ENCODE peak calls at places on chromosomes 3 and 15, in ten cellular contexts. One of them, this sample, is unnamed.

GRCh38 chr15:45842151-45842550 is 207.3 kb downstream of the SQOR start:
- DNase-seq in A549: no peak
- DNase-seq in GM04503: no peak
- DNase-seq in activated CD4-positive, CD25-positive, alpha-beta regulatory T cell treated with anti-CD3 and anti-CD28 coated beads, Interleukin-2, amount 50 U/mL, for 16 hours: no peak
- DNase-seq in stimulated activated CD4-positive, alpha-beta T cell treated with anti-CD3 and anti-CD28 coated beads, Interleukin-1b, Interleukin-23, amount 100 ng/mL, for 4 hours: no peak
- DNase-seq in AG20443: no peak
- DNase-seq in foreskin fibroblast: no peak
- DNase-seq in HCEC 1CT: no peak
- DNase-seq in WTC11: no peak
- DNase-seq in left ventricle myocardium inferior: no peak
- DNase-seq in this sample: no peak

GRCh38 chr15:73231661-73232443 is 136.9 kb downstream of the HCN4 start:
- DNase-seq in A549: no peak
- DNase-seq in GM04503: no peak
- DNase-seq in activated CD4-positive, CD25-positive, alpha-beta regulatory T cell treated with anti-CD3 and anti-CD28 coated beads, Interleukin-2, amount 50 U/mL, for 16 hours: no peak
- DNase-seq in stimulated activated CD4-positive, alpha-beta T cell treated with anti-CD3 and anti-CD28 coated beads, Interleukin-1b, Interleukin-23, amount 100 ng/mL, for 4 hours: no peak
- DNase-seq in AG20443: no peak
- DNase-seq in foreskin fibroblast: no peak
- DNase-seq in HCEC 1CT: peak
- DNase-seq in WTC11: no peak
- DNase-seq in left ventricle myocardium inferior: no peak
- DNase-seq in this sample: peak

GRCh38 chr3:126064627-126065258 is 19.2 kb downstream of the SLC41A3 start:
- DNase-seq in A549: no peak
- DNase-seq in GM04503: no peak
- DNase-seq in activated CD4-positive, CD25-positive, alpha-beta regulatory T cell treated with anti-CD3 and anti-CD28 coated beads, Interleukin-2, amount 50 U/mL, for 16 hours: no peak
- DNase-seq in stimulated activated CD4-positive, alpha-beta T cell treated with anti-CD3 and anti-CD28 coated beads, Interleukin-1b, Interleukin-23, amount 100 ng/mL, for 4 hours: no peak
- DNase-seq in AG20443: no peak
- DNase-seq in foreskin fibroblast: peak
- DNase-seq in HCEC 1CT: no peak
- DNase-seq in WTC11: no peak
- DNase-seq in left ventricle myocardium inferior: no peak
- DNase-seq in this sample: no peak

GRCh38 chr3:122947086-122947611 is 80.4 kb downstream of the SEMA5B start:
- DNase-seq in A549: no peak
- DNase-seq in GM04503: no peak
- DNase-seq in activated CD4-positive, CD25-positive, alpha-beta regulatory T cell treated with anti-CD3 and anti-CD28 coated beads, Interleukin-2, amount 50 U/mL, for 16 hours: no peak
- DNase-seq in stimulated activated CD4-positive, alpha-beta T cell treated with anti-CD3 and anti-CD28 coated beads, Interleukin-1b, Interleukin-23, amount 100 ng/mL, for 4 hours: no peak
- DNase-seq in AG20443: no peak
- DNase-seq in foreskin fibroblast: no peak
- DNase-seq in HCEC 1CT: no peak
- DNase-seq in WTC11: no peak
- DNase-seq in left ventricle myocardium inferior: no peak
- DNase-seq in this sample: no peak

GRCh38 chr3:14360123-14360881 is 42.1 kb upstream of the SLC6A6 start:
- DNase-seq in A549: no peak
- DNase-seq in GM04503: no peak
- DNase-seq in activated CD4-positive, CD25-positive, alpha-beta regulatory T cell treated with anti-CD3 and anti-CD28 coated beads, Interleukin-2, amount 50 U/mL, for 16 hours: no peak
- DNase-seq in stimulated activated CD4-positive, alpha-beta T cell treated with anti-CD3 and anti-CD28 coated beads, Interleukin-1b, Interleukin-23, amount 100 ng/mL, for 4 hours: no peak
- DNase-seq in AG20443: no peak
- DNase-seq in foreskin fibroblast: no peak
- DNase-seq in HCEC 1CT: no peak
- DNase-seq in WTC11: no peak
- DNase-seq in left ventricle myocardium inferior: no peak
- DNase-seq in this sample: no peak

GRCh38 chr3:31274406-31275024 is 258.2 kb upstream of the STT3B start:
- DNase-seq in A549: no peak
- DNase-seq in GM04503: no peak
- DNase-seq in activated CD4-positive, CD25-positive, alpha-beta regulatory T cell treated with anti-CD3 and anti-CD28 coated beads, Interleukin-2, amount 50 U/mL, for 16 hours: no peak
- DNase-seq in stimulated activated CD4-positive, alpha-beta T cell treated with anti-CD3 and anti-CD28 coated beads, Interleukin-1b, Interleukin-23, amount 100 ng/mL, for 4 hours: no peak
- DNase-seq in AG20443: peak
- DNase-seq in foreskin fibroblast: no peak
- DNase-seq in HCEC 1CT: peak
- DNase-seq in WTC11: no peak
- DNase-seq in left ventricle myocardium inferior: no peak
- DNase-seq in this sample: no peak

GRCh38 chr15:31202953-31203352 is 101.4 kb upstream of the TRPM1 start:
- DNase-seq in A549: no peak
- DNase-seq in GM04503: no peak
- DNase-seq in activated CD4-positive, CD25-positive, alpha-beta regulatory T cell treated with anti-CD3 and anti-CD28 coated beads, Interleukin-2, amount 50 U/mL, for 16 hours: no peak
- DNase-seq in stimulated activated CD4-positive, alpha-beta T cell treated with anti-CD3 and anti-CD28 coated beads, Interleukin-1b, Interleukin-23, amount 100 ng/mL, for 4 hours: no peak
- DNase-seq in AG20443: no peak
- DNase-seq in foreskin fibroblast: no peak
- DNase-seq in HCEC 1CT: no peak
- DNase-seq in WTC11: no peak
- DNase-seq in left ventricle myocardium inferior: no peak
- DNase-seq in this sample: no peak

GRCh38 chr3:185920168-185920567 is 17.6 kb downstream of the TRA2B start:
- DNase-seq in A549: no peak
- DNase-seq in GM04503: no peak
- DNase-seq in activated CD4-positive, CD25-positive, alpha-beta regulatory T cell treated with anti-CD3 and anti-CD28 coated beads, Interleukin-2, amount 50 U/mL, for 16 hours: no peak
- DNase-seq in stimulated activated CD4-positive, alpha-beta T cell treated with anti-CD3 and anti-CD28 coated beads, Interleukin-1b, Interleukin-23, amount 100 ng/mL, for 4 hours: no peak
- DNase-seq in AG20443: no peak
- DNase-seq in foreskin fibroblast: no peak
- DNase-seq in HCEC 1CT: no peak
- DNase-seq in WTC11: no peak
- DNase-seq in left ventricle myocardium inferior: no peak
- DNase-seq in this sample: no peak

GRCh38 chr15:25579127-25579526 is 140.3 kb upstream of the UBE3A start:
- DNase-seq in A549: no peak
- DNase-seq in GM04503: no peak
- DNase-seq in activated CD4-positive, CD25-positive, alpha-beta regulatory T cell treated with anti-CD3 and anti-CD28 coated beads, Interleukin-2, amount 50 U/mL, for 16 hours: no peak
- DNase-seq in stimulated activated CD4-positive, alpha-beta T cell treated with anti-CD3 and anti-CD28 coated beads, Interleukin-1b, Interleukin-23, amount 100 ng/mL, for 4 hours: no peak
- DNase-seq in AG20443: no peak
- DNase-seq in foreskin fibroblast: no peak
- DNase-seq in HCEC 1CT: no peak
- DNase-seq in WTC11: no peak
- DNase-seq in left ventricle myocardium inferior: no peak
- DNase-seq in this sample: no peak

GRCh38 chr15:91860498-91860897 is 7.0 kb downstream of the SLCO3A1 start:
- DNase-seq in A549: no peak
- DNase-seq in GM04503: no peak
- DNase-seq in activated CD4-positive, CD25-positive, alpha-beta regulatory T cell treated with anti-CD3 and anti-CD28 coated beads, Interleukin-2, amount 50 U/mL, for 16 hours: no peak
- DNase-seq in stimulated activated CD4-positive, alpha-beta T cell treated with anti-CD3 and anti-CD28 coated beads, Interleukin-1b, Interleukin-23, amount 100 ng/mL, for 4 hours: no peak
- DNase-seq in AG20443: no peak
- DNase-seq in foreskin fibroblast: no peak
- DNase-seq in HCEC 1CT: no peak
- DNase-seq in WTC11: no peak
- DNase-seq in left ventricle myocardium inferior: no peak
- DNase-seq in this sample: no peak

GRCh38 chr3:193665370-193665989 is 72.5 kb downstream of the OPA1 start:
- DNase-seq in A549: peak
- DNase-seq in GM04503: no peak
- DNase-seq in activated CD4-positive, CD25-positive, alpha-beta regulatory T cell treated with anti-CD3 and anti-CD28 coated beads, Interleukin-2, amount 50 U/mL, for 16 hours: no peak
- DNase-seq in stimulated activated CD4-positive, alpha-beta T cell treated with anti-CD3 and anti-CD28 coated beads, Interleukin-1b, Interleukin-23, amount 100 ng/mL, for 4 hours: no peak
- DNase-seq in AG20443: peak
- DNase-seq in foreskin fibroblast: peak
- DNase-seq in HCEC 1CT: peak
- DNase-seq in WTC11: no peak
- DNase-seq in left ventricle myocardium inferior: no peak
- DNase-seq in this sample: peak

This sample was measured in GM23338.